ENCODE peak calls at places on chromosomes 2 and 18, in five cellular contexts. Q is fibroblast of lung, T is neuronal stem cell, S is psoas muscle, K is upper lobe of left lung. N is an unnamed sample. For H3K4me1, H3K27me3 and H3K36me3, the result is how much of the 10 kb centered on the place peaks cover.

GRCh38 chr2:44674473-44675299 is 266.8 kb upstream of the SIX3 start:
- DNase-seq in T (no peak), S (no peak), Q (no peak), K (no peak), N (no peak)

GRCh38 chr2:242056785-242057184 is 187.3 kb downstream of the RTP5 start:
- DNase-seq in Q (no peak), K (peak), S (no peak), T (no peak), N (no peak)

GRCh38 chr18:58230438-58231179 is 186.6 kb downstream of the NEDD4L start:
- DNase-seq in T (no peak), Q (peak), S (no peak), K (no peak), N (no peak)

GRCh38 chr2:19607400-19607799 is 249.0 kb upstream of the OSR1 start:
- DNase-seq in T (no peak), K (no peak), Q (peak), S (no peak), N (no peak)

GRCh38 chr2:171436307-171436706 is 2.3 kb downstream of the DCAF17 start:
- DNase-seq in Q (peak), T (no peak), S (no peak), K (no peak), N (no peak)

GRCh38 chr2:54531558-54531957 is 75.4 kb downstream of the SPTBN1 start:
- DNase-seq in S (no peak), K (no peak), T (no peak), Q (peak), N (no peak)

GRCh38 chr18:48545690-48546365 is 7.0 kb downstream of the CTIF start:
- DNase-seq in S (peak), T (peak), Q (peak), K (peak), N (no peak)

GRCh38 chr2:1685957-1686783 is 58.1 kb downstream of the PXDN start:
- DNase-seq in S (no peak), Q (peak), K (peak), T (no peak), N (no peak)

GRCh38 chr2:220198911-220199310 is 571.5 kb downstream of the SLC4A3 start:
- DNase-seq in Q (peak), S (no peak), T (no peak), K (no peak), N (no peak)

GRCh38 chr2:11097038-11097720 is 58.1 kb upstream of the SLC66A3 start:
- DNase-seq in T (no peak), Q (peak), K (no peak), S (peak), N (no peak)

GRCh38 chr2:54568876-54569298 is 112.8 kb downstream of the SPTBN1 start:
- DNase-seq in K (no peak), T (no peak), S (no peak), Q (no peak), N (no peak)

GRCh38 chr2:35365859-35366258 is 989.7 kb upstream of the CRIM1 start:
- DNase-seq in K (no peak), S (no peak), T (no peak), Q (peak), N (no peak)

GRCh38 chr2:215711484-215712034 is 275.7 kb upstream of the FN1 start:
- DNase-seq in K (no peak), S (no peak), Q (peak), T (no peak), N (no peak)

GRCh38 chr2:108594982-108595464 is 60.8 kb downstream of the LIMS1 start:
- DNase-seq in T (no peak), Q (peak), S (no peak), K (no peak), N (no peak)

GRCh38 chr18:77131652-77132368 is 773 bp downstream of the MBP start:
- DNase-seq in T (no peak), Q (no peak), S (peak), K (peak), N (no peak)

GRCh38 chr2:16203691-16204090 is 263.3 kb downstream of the MYCN start:
- DNase-seq in S (no peak), T (no peak), K (no peak), Q (no peak), N (no peak)

GRCh38 chr18:489244-490023 is 11.1 kb downstream of the COLEC12 start:
- DNase-seq in K (no peak), T (no peak), Q (peak), S (no peak), N (no peak)

GRCh38 chr2:69547984-69548715 is 95.4 kb downstream of the AAK1 start:
- DNase-seq in S (no peak), T (no peak), Q (no peak), K (no peak), N (no peak)

GRCh38 chr2:55425449-55425848 is 5.8 kb upstream of the CCDC88A start:
- DNase-seq in K (no peak), T (no peak), S (no peak), Q (peak), N (no peak)

GRCh38 chr2:172442072-172442895 is 14.9 kb downstream of the ITGA6 start:
- DNase-seq in Q (peak), S (no peak), T (no peak), K (no peak), N (no peak)

GRCh38 chr2:238700122-238700457 is 147.8 kb upstream of the TWIST2 start:
- DNase-seq in S (no peak), Q (peak), T (no peak), K (no peak), N (no peak)

GRCh38 chr2:226334981-226335720 is 464.5 kb downstream of the IRS1 start:
- DNase-seq in S (no peak), K (no peak), T (no peak), Q (peak), N (no peak)

GRCh38 chr2:127220807-127221527 is 868 bp upstream of the CYP27C1 start:
- DNase-seq in T (no peak), K (no peak), S (no peak), Q (peak), N (no peak)

GRCh38 chr2:241567776-241568175 is 9.2 kb downstream of the BOK start:
- DNase-seq in T (no peak), Q (no peak), S (peak), K (no peak), N (no peak)

GRCh38 chr2:177212895-177213856 is 582 bp downstream of the HNRNPA3 start:
- DNase-seq in S (peak), Q (peak), T (peak), K (peak), N (no peak)
- H3K4me1 ChIP-seq in S (under half), Q (under half), T (under half), K (under half), N (under half)

GRCh38 chr2:23324281-23324680 is 60.7 kb upstream of the KLHL29 start:
- DNase-seq in K (no peak), S (no peak), T (no peak), Q (no peak), N (no peak)
- H3K27me3 ChIP-seq in K (under half), S (under half), T (under half), Q (under half), N (under half)

GRCh38 chr2:95149397-95149984 is 10.2 kb downstream of the ZNF514 start:
- DNase-seq in K (no peak), Q (peak), S (no peak), T (no peak), N (no peak)
- H3K36me3 ChIP-seq in K (under half), Q (under half), S (under half), T (under half), N (under half)

DNA sequence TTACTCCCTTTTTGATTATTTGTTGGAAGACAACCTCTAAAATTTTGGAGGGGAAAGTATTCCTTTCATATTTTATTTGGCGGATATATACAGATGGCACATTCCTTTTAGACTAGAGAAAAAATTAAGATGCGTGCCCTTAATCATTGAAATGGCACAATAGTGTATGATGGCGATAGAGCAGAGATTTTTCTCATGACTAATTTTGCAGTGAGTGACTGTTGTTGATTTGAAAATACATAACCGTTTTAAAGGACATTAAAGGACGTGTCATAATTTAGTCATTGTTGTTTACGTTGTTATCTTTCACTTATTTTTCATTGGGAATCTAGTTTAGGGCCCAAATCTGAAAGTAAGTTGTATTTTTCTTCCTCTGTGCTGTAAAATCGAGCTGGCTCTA is 61.7 kb downstream of the CERS6 start:
- DNase-seq in Q (no peak), T (no peak), S (no peak), K (no peak), N (no peak)
- H3K4me1 ChIP-seq in Q (under half), T (under half), S (under half), K (under half), N (under half)

DNA sequence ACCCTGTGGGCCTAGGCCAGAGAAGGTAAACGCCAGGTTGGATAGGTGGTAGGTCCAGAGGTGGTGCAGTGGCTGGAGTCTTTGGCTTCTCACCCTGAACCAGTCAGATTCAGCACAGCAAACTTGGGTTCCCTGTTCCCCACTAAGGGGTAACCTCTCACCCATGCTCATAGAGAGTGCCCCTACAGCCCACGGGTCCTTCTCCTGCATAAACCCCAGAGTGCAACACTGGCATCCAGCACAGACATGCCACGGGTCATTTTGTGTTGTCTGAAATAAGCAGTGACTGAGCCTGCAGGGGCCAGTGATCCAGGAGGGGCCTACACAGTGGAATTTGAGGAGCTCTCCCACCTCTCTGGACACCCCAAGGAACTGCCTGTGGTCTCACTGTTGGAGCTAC is 40.5 kb upstream of the ATP6V1B1 start:
- DNase-seq in K (no peak), S (no peak), Q (no peak), T (no peak), N (no peak)
- H3K27me3 ChIP-seq in K (under half), S (under half), Q (half or more), T (half or more), N (half or more)

DNA sequence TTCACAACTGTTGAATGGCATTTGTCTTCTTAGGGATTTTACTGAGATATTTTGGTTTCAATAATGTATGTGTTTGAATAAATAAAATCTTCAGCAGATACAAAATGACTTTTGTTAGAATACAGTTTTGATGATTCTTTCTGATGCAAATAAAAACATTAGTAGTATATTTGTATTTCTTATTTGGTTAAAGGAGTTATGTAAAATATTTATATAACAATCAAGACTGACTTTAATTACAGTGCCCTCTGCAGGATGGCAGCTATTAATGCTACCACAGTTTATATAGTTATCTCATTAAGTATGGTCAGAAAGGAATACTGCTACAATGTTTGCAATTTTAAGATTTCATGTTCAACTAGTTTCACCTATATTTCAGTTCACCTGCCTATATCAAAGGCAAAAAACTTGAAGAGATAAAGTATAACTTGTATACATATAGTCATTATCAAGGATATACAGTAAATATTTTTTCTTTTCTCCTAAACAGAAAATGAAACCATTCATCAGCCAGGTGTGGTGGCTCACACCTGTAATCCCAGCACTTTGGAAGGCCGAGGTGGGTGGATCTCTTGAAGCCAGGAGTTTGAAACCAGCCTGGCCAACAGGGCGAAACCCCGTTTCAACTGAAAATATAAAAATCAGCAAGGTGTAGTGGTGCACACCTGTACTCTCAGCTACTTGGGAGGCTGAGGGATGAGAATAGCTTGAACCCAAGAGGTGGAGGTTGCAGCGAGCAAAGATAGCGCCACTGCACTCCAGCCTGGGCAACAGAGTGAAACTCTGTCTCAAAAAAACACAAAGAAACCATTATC is 19.8 kb downstream of the ARL5A start:
- DNase-seq in S (no peak), K (no peak), Q (no peak), T (no peak), N (no peak)
- H3K36me3 ChIP-seq in S (under half), K (under half), Q (under half), T (half or more), N (under half)

GRCh38 chr2:190079160-190079559 is 16.6 kb upstream of the MSTN start:
- DNase-seq in K (no peak), Q (no peak), T (no peak), S (no peak), N (no peak)
- H3K4me1 ChIP-seq in K (under half), Q (under half), T (under half), S (under half), N (under half)

DNA sequence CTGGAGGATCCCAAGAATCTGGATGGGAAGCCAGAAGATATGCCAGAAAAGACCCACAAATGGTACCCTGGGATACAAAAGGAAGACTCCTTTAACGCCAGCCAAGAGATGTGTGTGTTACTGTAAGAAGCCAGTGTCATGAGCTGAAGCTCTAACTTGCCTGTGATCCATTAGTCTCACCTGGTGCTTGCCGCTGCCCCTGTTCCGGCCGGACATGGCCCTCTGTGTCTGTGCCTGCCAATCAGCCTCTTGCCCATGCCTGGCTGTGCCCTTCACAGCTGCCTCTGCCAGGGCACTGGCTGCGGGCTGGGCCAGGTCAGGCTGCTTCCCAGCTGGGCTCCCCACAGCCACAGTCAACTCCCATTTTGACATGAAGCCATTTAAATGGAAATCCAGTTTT is 55.4 kb downstream of the POU3F3 start:
- DNase-seq in S (no peak), K (peak), T (no peak), Q (no peak), N (no peak)
- H3K27me3 ChIP-seq in S (under half), K (under half), T (under half), Q (under half), N (under half)

DNA sequence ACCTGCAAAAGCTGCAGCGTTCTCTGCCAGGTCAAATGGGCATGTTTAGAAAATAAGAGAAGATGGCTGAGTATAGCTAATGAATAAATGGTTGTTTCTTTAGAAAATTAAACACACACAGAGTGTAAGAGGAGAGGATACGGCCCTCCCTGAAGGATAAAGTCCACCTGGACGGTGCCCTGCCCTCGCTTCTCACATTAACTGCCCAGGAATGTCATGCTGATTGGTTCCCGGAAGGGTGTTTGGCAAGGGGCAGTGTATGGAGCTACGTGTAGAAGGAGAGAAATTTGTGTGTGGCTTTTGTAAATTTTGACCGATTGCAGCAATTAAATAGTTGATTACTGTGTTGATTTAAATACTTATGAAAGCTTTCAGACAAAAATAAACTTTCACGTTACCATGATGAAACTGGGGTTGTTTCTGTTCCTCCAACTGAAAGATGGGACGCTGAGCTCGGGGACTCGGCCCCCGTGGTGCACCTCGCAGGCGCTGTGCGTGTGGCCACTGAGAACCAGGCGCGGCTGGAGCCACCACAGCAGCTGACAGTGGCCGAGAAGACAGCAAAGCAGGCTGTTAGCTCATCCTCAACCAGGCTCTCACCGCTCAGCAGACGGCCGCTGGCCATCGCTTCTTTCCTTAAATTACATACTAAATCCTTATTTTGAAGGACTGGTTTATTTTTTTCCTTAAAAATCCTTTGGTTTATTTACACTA is 22.7 kb downstream of the MPPE1 start:
- DNase-seq in S (no peak), K (peak), Q (no peak), T (no peak), N (no peak)
- H3K36me3 ChIP-seq in S (under half), K (under half), Q (under half), T (half or more), N (under half)